ENCODE peak calls at places on chromosomes 1 and 21, in five cellular contexts. One of them, this sample, is unnamed.

GRCh38 chr1:52598729-52599128 is 3.4 kb upstream of the GPX7 start:
- DNase-seq in SJCRH30: no peak
- DNase-seq in ovary: no peak
- DNase-seq in dorsolateral prefrontal cortex: no peak
- DNase-seq in lower lobe of right lung: no peak
- DNase-seq in this sample: no peak

GRCh38 chr1:230084408-230085177 is 17.6 kb downstream of the GALNT2 start:
- DNase-seq in lower lobe of right lung: no peak
- DNase-seq in ovary: peak
- DNase-seq in dorsolateral prefrontal cortex: peak
- DNase-seq in SJCRH30: peak
- DNase-seq in this sample: peak

GRCh38 chr1:66460776-66461175 is 73.2 kb upstream of the SGIP1 start:
- DNase-seq in dorsolateral prefrontal cortex: no peak
- DNase-seq in lower lobe of right lung: no peak
- DNase-seq in SJCRH30: no peak
- DNase-seq in ovary: no peak
- DNase-seq in this sample: no peak

GRCh38 chr21:31446206-31446900 is 102.3 kb upstream of the TIAM1 start:
- DNase-seq in SJCRH30: no peak
- DNase-seq in ovary: no peak
- DNase-seq in lower lobe of right lung: no peak
- DNase-seq in dorsolateral prefrontal cortex: no peak
- DNase-seq in this sample: no peak

GRCh38 chr1:110056284-110056680 is 14.2 kb downstream of the ALX3 start:
- DNase-seq in ovary: no peak
- DNase-seq in SJCRH30: no peak
- DNase-seq in lower lobe of right lung: no peak
- DNase-seq in dorsolateral prefrontal cortex: no peak
- DNase-seq in this sample: no peak

GRCh38 chr1:94871031-94871430 is 50.9 kb downstream of the SLC44A3 start:
- DNase-seq in SJCRH30: no peak
- DNase-seq in dorsolateral prefrontal cortex: no peak
- DNase-seq in lower lobe of right lung: no peak
- DNase-seq in ovary: no peak
- DNase-seq in this sample: no peak

GRCh38 chr21:36773111-36773510 is 74.2 kb downstream of the SIM2 start:
- DNase-seq in SJCRH30: peak
- DNase-seq in lower lobe of right lung: peak
- DNase-seq in dorsolateral prefrontal cortex: no peak
- DNase-seq in ovary: peak
- DNase-seq in this sample: peak

GRCh38 chr1:185404864-185405568 is 88.0 kb upstream of the IVNS1ABP start:
- DNase-seq in dorsolateral prefrontal cortex: no peak
- DNase-seq in ovary: no peak
- DNase-seq in lower lobe of right lung: no peak
- DNase-seq in SJCRH30: no peak
- DNase-seq in this sample: no peak

GRCh38 chr21:32578107-32578691 is 7.1 kb downstream of the TCP10L start:
- DNase-seq in ovary: no peak
- DNase-seq in lower lobe of right lung: no peak
- DNase-seq in dorsolateral prefrontal cortex: no peak
- DNase-seq in SJCRH30: peak
- DNase-seq in this sample: no peak

DNA sequence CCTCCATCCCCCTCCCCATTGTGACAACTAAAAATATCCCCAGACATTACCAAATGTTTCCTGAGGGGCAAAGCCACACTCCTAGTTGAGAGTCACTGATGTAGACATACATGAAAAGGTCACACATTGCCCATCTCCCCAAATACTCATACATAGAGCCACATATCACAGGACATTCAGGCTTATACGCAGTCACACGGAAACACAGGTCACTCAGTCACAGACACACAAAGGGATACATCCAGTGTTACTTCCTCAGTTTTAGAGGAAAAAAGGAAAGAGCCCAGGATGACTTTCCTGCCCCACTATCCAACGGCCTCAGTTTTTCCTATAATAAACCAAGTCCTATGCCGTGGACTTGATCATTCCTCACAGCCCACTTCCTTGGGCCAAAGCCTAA is 1.9 kb downstream of the SLC39A1 start:
- DNase-seq in dorsolateral prefrontal cortex: no peak
- DNase-seq in SJCRH30: no peak
- DNase-seq in lower lobe of right lung: no peak
- DNase-seq in ovary: no peak
- DNase-seq in this sample: no peak
- H3K27ac ChIP-seq in dorsolateral prefrontal cortex: no peak
- H3K27ac ChIP-seq in SJCRH30: no peak
- H3K27ac ChIP-seq in lower lobe of right lung: peak
- H3K27ac ChIP-seq in ovary: no peak
- H3K27ac ChIP-seq in this sample: no peak

DNA sequence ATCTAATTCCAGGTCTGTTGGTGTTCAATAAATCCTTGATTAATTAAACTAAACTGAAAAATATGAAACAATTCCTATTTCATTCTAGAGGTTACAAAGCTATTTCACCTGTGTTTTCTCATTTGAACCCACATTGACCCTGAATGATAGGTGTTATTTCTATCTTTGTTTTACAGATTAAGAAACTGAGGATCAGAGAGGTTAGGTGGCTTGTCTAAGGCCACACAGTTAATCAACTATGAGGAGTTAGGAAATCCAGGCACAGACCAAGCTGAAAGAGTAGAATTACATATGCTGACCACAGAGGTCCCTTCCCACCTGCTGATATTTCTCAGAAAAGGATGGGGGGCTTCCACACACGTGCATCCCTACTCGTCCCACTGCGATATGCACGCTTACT is 487 bp downstream of the PIGR start:
- DNase-seq in dorsolateral prefrontal cortex: no peak
- DNase-seq in ovary: no peak
- DNase-seq in SJCRH30: no peak
- DNase-seq in lower lobe of right lung: no peak
- DNase-seq in this sample: no peak
- H3K27ac ChIP-seq in dorsolateral prefrontal cortex: no peak
- H3K27ac ChIP-seq in ovary: no peak
- H3K27ac ChIP-seq in SJCRH30: no peak
- H3K27ac ChIP-seq in lower lobe of right lung: peak
- H3K27ac ChIP-seq in this sample: no peak

GRCh38 chr1:154577346-154578057 is 9.9 kb downstream of the CHRNB2 start:
- DNase-seq in ovary: no peak
- DNase-seq in dorsolateral prefrontal cortex: no peak
- DNase-seq in lower lobe of right lung: no peak
- DNase-seq in SJCRH30: no peak
- DNase-seq in this sample: no peak
- H3K27ac ChIP-seq in ovary: peak
- H3K27ac ChIP-seq in dorsolateral prefrontal cortex: no peak
- H3K27ac ChIP-seq in lower lobe of right lung: no peak
- H3K27ac ChIP-seq in SJCRH30: no peak
- H3K27ac ChIP-seq in this sample: no peak

DNA sequence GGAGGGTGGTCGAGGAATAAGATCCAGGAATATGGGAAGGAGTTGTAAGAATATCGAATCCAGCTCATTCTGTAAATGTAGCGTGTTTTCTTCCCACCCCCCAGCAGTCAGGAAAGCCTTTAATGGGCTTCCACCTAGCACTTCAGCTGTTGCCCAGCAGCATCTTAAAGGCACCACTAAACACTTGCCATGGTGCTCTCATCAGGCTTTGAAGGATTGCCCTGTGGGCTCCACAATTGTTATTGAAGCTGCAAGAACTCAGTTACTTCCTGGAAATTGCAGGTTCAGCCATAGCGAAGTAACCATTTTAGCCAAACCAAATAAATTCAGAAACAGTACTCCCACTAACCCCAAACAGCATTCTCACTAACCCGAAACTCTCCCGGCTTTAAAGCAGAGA is 511.2 kb downstream of the PLPP3 start:
- DNase-seq in dorsolateral prefrontal cortex: no peak
- DNase-seq in SJCRH30: no peak
- DNase-seq in lower lobe of right lung: no peak
- DNase-seq in ovary: no peak
- DNase-seq in this sample: no peak
- H3K27ac ChIP-seq in dorsolateral prefrontal cortex: no peak
- H3K27ac ChIP-seq in SJCRH30: no peak
- H3K27ac ChIP-seq in lower lobe of right lung: no peak
- H3K27ac ChIP-seq in ovary: no peak
- H3K27ac ChIP-seq in this sample: peak